ENCODE peak calls at places on chromosomes 6 and 20, in ten cellular contexts. M, P, E, H, R, B, W, A, X and V are unnamed samples.

GRCh38 chr6:39882567-39882953 is 51.7 kb downstream of the MOCS1 start:
- DNase-seq in H (no peak), P (peak; percentile 16), X (peak; percentile 75), E (peak; percentile 74), A (peak; percentile 94), B (no peak), R (no peak), W (peak; percentile 98), M (no peak), V (no peak)

GRCh38 chr6:43115365-43115764 is 39.3 kb downstream of the PTK7 start:
- DNase-seq in W (no peak), P (no peak), A (no peak), R (no peak), H (no peak), B (no peak), M (no peak), X (no peak), E (no peak), V (no peak)

GRCh38 chr20:16569218-16570153 is 3.8 kb downstream of the KIF16B start:
- DNase-seq in M (no peak), E (no peak), X (no peak), P (no peak), B (no peak), W (no peak), H (no peak), A (no peak), R (no peak), V (peak; percentile 8)

GRCh38 chr6:116450769-116451740 is 10.1 kb upstream of the CALHM6 start:
- DNase-seq in X (no peak), W (no peak), R (no peak), H (peak; percentile 93), E (no peak), P (no peak), B (no peak), A (peak; percentile 81), M (no peak), V (peak; percentile 54)

GRCh38 chr6:11278207-11278559 is 45.7 kb upstream of the NEDD9 start:
- DNase-seq in E (no peak), W (no peak), B (peak; percentile 62), M (no peak), X (no peak), R (no peak), A (no peak), H (no peak), P (no peak), V (no peak)

GRCh38 chr6:29925341-29926080 is 16.8 kb upstream of the HLA-A start:
- DNase-seq in P (no peak), B (no peak), E (no peak), M (no peak), A (no peak), H (no peak), X (no peak), R (no peak), W (no peak), V (no peak)

GRCh38 chr6:79570802-79571367 is 33.7 kb upstream of the LCA5 start:
- DNase-seq in W (peak; percentile 74), X (no peak), P (no peak), E (no peak), M (no peak), R (peak; percentile 83), H (peak; percentile 71), A (no peak), B (no peak), V (no peak)

GRCh38 chr6:35583893-35584688 is 71.4 kb upstream of the TULP1 start:
- DNase-seq in H (peak; percentile 55), P (peak; percentile 34), B (peak; percentile 78), R (peak; percentile 92), W (peak; percentile 88), M (peak; percentile 29), A (peak; percentile 25), X (peak; percentile 53), E (peak; percentile 59), V (peak; percentile 49)

GRCh38 chr6:47631248-47632196 is 66.9 kb upstream of the ADGRF4 start:
- DNase-seq in A (no peak), W (peak; percentile 67), B (peak; percentile 8), R (peak; percentile 77), M (no peak), E (no peak), X (peak; percentile 33), H (peak; percentile 51), P (peak; percentile 2), V (peak; percentile 22)

GRCh38 chr6:52420668-52421358 is 671 bp downstream of the EFHC1 start:
- DNase-seq in R (peak; percentile 72), P (no peak), E (no peak), X (no peak), H (no peak), B (no peak), M (no peak), W (peak; percentile 38), A (no peak), V (no peak)